ENCODE peak calls at places on chromosomes 13 and 19, in six cellular contexts. One of them, this sample, is unnamed.

GRCh38 chr19:18473003-18473705 is 35.2 kb upstream of the ISYNA1 start:
- DNase-seq in hypothalamus: no peak
- DNase-seq in activated naive CD4-positive, alpha-beta T cell treated with Interleukin-2 at 50 U/mL for 16 hours: no peak
- DNase-seq in GM23248: no peak
- DNase-seq in heart right ventricle: no peak
- DNase-seq in HuH-7: no peak
- DNase-seq in this sample: no peak

GRCh38 chr19:35755160-35755549 is 1.7 kb downstream of the HSPB6 start:
- DNase-seq in activated naive CD4-positive, alpha-beta T cell treated with Interleukin-2 at 50 U/mL for 16 hours: no peak
- DNase-seq in heart right ventricle: no peak
- DNase-seq in GM23248: no peak
- DNase-seq in HuH-7: no peak
- DNase-seq in hypothalamus: no peak
- DNase-seq in this sample: no peak

GRCh38 chr19:1474011-1474764 is 4.8 kb downstream of the C19orf25 start:
- DNase-seq in GM23248: peak
- DNase-seq in HuH-7: no peak
- DNase-seq in hypothalamus: peak
- DNase-seq in activated naive CD4-positive, alpha-beta T cell treated with Interleukin-2 at 50 U/mL for 16 hours: no peak
- DNase-seq in heart right ventricle: no peak
- DNase-seq in this sample: peak

GRCh38 chr13:53357582-53357981 is 329.0 kb downstream of the OLFM4 start:
- DNase-seq in activated naive CD4-positive, alpha-beta T cell treated with Interleukin-2 at 50 U/mL for 16 hours: no peak
- DNase-seq in hypothalamus: no peak
- DNase-seq in heart right ventricle: no peak
- DNase-seq in GM23248: no peak
- DNase-seq in HuH-7: no peak
- DNase-seq in this sample: no peak

GRCh38 chr19:35641515-35642151 is at the start of gene ETV2:
- DNase-seq in hypothalamus: no peak
- DNase-seq in HuH-7: no peak
- DNase-seq in activated naive CD4-positive, alpha-beta T cell treated with Interleukin-2 at 50 U/mL for 16 hours: peak
- DNase-seq in GM23248: peak
- DNase-seq in heart right ventricle: peak
- DNase-seq in this sample: no peak

GRCh38 chr13:80473695-80474094 is 132.8 kb upstream of the SPRY2 start:
- DNase-seq in GM23248: peak
- DNase-seq in activated naive CD4-positive, alpha-beta T cell treated with Interleukin-2 at 50 U/mL for 16 hours: no peak
- DNase-seq in HuH-7: peak
- DNase-seq in heart right ventricle: no peak
- DNase-seq in hypothalamus: no peak
- DNase-seq in this sample: no peak

GRCh38 chr19:29266001-29266400 is 53.0 kb upstream of the UQCRFS1 start:
- DNase-seq in hypothalamus: no peak
- DNase-seq in activated naive CD4-positive, alpha-beta T cell treated with Interleukin-2 at 50 U/mL for 16 hours: no peak
- DNase-seq in HuH-7: no peak
- DNase-seq in GM23248: no peak
- DNase-seq in heart right ventricle: no peak
- DNase-seq in this sample: no peak

GRCh38 chr13:114161028-114161556 is 18.0 kb upstream of the CFAP97D2 start:
- DNase-seq in heart right ventricle: no peak
- DNase-seq in GM23248: no peak
- DNase-seq in hypothalamus: no peak
- DNase-seq in HuH-7: no peak
- DNase-seq in activated naive CD4-positive, alpha-beta T cell treated with Interleukin-2 at 50 U/mL for 16 hours: peak
- DNase-seq in this sample: no peak

GRCh38 chr19:6773323-6773931 is 919 bp downstream of the VAV1 start:
- DNase-seq in GM23248: no peak
- DNase-seq in hypothalamus: no peak
- DNase-seq in HuH-7: no peak
- DNase-seq in activated naive CD4-positive, alpha-beta T cell treated with Interleukin-2 at 50 U/mL for 16 hours: peak
- DNase-seq in heart right ventricle: no peak
- DNase-seq in this sample: peak

GRCh38 chr13:113814435-113814821 is 49.4 kb downstream of the GAS6 start:
- DNase-seq in activated naive CD4-positive, alpha-beta T cell treated with Interleukin-2 at 50 U/mL for 16 hours: no peak
- DNase-seq in GM23248: peak
- DNase-seq in heart right ventricle: no peak
- DNase-seq in HuH-7: no peak
- DNase-seq in hypothalamus: no peak
- DNase-seq in this sample: no peak

This sample was measured in left ventricle myocardium inferior.